ENCODE peak calls at places on chromosome 17, in ten cellular contexts. U is B cell, F is glutamatergic neuron, X is foreskin fibroblast, T is GM13977, H is H9, S is astrocyte of the cerebellum, P is mucosa of descending colon, V is dorsolateral prefrontal cortex, A is nephron progenitor cell. Z is an unnamed sample.
A peak's percentile ranks its signal among the peaks of the same experiment; 100 is the strongest.

GRCh38 chr17:76462556-76463290 is 4.7 kb upstream of the AANAT start:
- DNase-seq in U (no peak), F (no peak), X (no peak), T (no peak), H (no peak), S (no peak), P (peak; percentile 41), V (no peak), A (no peak), Z (no peak)

GRCh38 chr17:68019336-68019674 is 16.2 kb upstream of the KPNA2 start:
- DNase-seq in U (no peak), F (no peak), X (no peak), T (no peak), H (no peak), S (no peak), P (no peak), V (no peak), A (no peak), Z (no peak)

GRCh38 chr17:80959330-80960036 is 32.2 kb upstream of the CHMP6 start:
- DNase-seq in U (no peak), F (peak; percentile 29), X (peak; percentile 62), T (no peak), H (no peak), S (peak; percentile 56), P (peak; percentile 77), V (peak; percentile 60), A (no peak), Z (no peak)

GRCh38 chr17:48631693-48632578 is 5.8 kb upstream of the HOXB9 start:
- DNase-seq in U (no peak), F (no peak), X (no peak), T (peak; percentile 82), H (peak; percentile 30), S (no peak), P (no peak), V (no peak), A (peak; percentile 20), Z (no peak)

GRCh38 chr17:67221062-67221998 is 23.7 kb downstream of the HELZ start:
- DNase-seq in U (no peak), F (peak; percentile 30), X (no peak), T (peak; percentile 34), H (no peak), S (peak; percentile 33), P (no peak), V (no peak), A (peak; percentile 7), Z (no peak)

GRCh38 chr17:31394544-31394943 is 3.1 kb downstream of the RAB11FIP4 start:
- DNase-seq in U (no peak), F (no peak), X (peak; percentile 65), T (peak; percentile 67), H (peak; percentile 85), S (peak; percentile 72), P (no peak), V (peak; percentile 63), A (peak; percentile 94), Z (peak; percentile 76)

GRCh38 chr17:62778990-62779681 is 29.0 kb downstream of the MARCHF10 start:
- DNase-seq in U (no peak), F (no peak), X (peak; percentile 98), T (no peak), H (peak; percentile 63), S (peak; percentile 94), P (no peak), V (peak; percentile 34), A (no peak), Z (no peak)

GRCh38 chr17:40469805-40470675 is 26.8 kb downstream of the IGFBP4 start:
- DNase-seq in U (no peak), F (no peak), X (no peak), T (no peak), H (no peak), S (no peak), P (no peak), V (no peak), A (no peak), Z (no peak)

DNA sequence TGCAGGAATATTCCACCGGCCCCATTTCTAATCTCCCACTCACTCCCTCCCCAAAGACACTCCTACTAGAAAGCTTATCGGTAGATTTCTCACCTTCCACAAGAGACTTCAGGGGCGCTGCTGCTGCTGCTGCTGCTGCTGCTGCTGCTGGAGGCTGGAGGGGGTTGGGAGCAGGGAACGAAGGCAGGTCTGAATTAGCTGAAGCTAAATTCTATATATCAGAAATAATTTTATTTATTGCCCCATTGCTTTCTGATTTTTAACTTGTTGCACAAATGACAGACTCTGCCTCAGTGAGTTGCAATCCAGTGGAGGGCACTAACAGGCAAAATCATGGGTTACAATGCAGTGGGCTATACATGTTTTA is 25.8 kb upstream of the HLF start:
- DNase-seq in U (no peak), F (peak; percentile 25), X (no peak), T (peak; percentile 38), H (peak; percentile 64), S (no peak), P (no peak), V (no peak), A (peak; percentile 17), Z (no peak)
- TF ChIP-seq CTCF in U (no peak), F (no peak), X (no peak), T (no peak), H (peak; percentile 17), S (peak; percentile 3), P (no peak), V (no peak), A (no peak), Z (no peak)

DNA sequence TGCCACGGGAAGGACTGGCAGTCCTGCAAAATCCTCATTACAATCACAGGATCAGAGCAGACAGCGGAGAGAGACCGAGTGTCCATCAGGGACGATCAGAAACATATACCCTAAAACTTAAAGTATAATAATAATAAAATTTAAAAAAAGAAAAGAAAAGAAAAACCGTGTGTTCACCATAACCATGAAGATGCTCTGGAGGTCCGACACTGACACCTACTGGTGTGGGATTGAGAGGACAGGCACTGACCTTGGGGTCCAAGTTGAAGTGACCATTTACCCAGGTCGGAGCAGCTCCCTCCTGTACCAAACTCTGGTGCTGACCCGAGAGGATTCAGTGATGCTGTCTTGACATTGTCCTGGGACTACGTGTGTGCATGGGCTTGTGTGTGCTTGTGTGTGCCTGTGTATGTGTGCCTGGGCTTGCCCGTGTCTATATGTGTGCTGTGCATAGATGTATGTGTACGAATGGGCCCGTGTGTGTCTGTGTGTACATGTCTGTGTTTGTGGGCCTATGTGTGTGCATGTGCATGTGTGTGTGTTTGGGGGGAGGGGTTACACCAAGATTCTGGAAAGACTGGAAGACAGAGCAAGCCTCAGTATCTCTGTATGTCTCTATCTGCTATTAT is 10.0 kb upstream of the CD300LD start:
- DNase-seq in U (no peak), F (peak; percentile 66), X (peak; percentile 7), T (peak; percentile 59), H (peak; percentile 70), S (no peak), P (no peak), V (no peak), A (peak; percentile 58), Z (peak; percentile 54)
- TF ChIP-seq CTCF in U (peak; percentile 66), F (peak; percentile 79), X (peak; percentile 52), T (peak; percentile 76), H (peak; percentile 89), S (peak; percentile 62), P (peak; percentile 49), V (peak; percentile 61), A (peak; percentile 79), Z (peak; percentile 72)

GRCh38 chr17:50135316-50136095 is 5.5 kb upstream of the SAMD14 start:
- DNase-seq in U (no peak), F (no peak), X (no peak), T (no peak), H (no peak), S (no peak), P (no peak), V (no peak), A (no peak), Z (no peak)

GRCh38 chr17:50133028-50133768 is 3.2 kb upstream of the SAMD14 start:
- DNase-seq in U (no peak), F (peak; percentile 7), X (peak; percentile 36), T (no peak), H (peak; percentile 85), S (no peak), P (no peak), V (no peak), A (no peak), Z (no peak)

GRCh38 chr17:50133769-50134099 is 3.8 kb upstream of the SAMD14 start:
- DNase-seq in U (no peak), F (peak; percentile 57), X (no peak), T (no peak), H (no peak), S (no peak), P (no peak), V (no peak), A (peak; percentile 44), Z (no peak)

GRCh38 chr17:50136096-50136687 is 6.2 kb upstream of the SAMD14 start:
- DNase-seq in U (no peak), F (no peak), X (no peak), T (no peak), H (no peak), S (no peak), P (no peak), V (no peak), A (no peak), Z (no peak)

DNA sequence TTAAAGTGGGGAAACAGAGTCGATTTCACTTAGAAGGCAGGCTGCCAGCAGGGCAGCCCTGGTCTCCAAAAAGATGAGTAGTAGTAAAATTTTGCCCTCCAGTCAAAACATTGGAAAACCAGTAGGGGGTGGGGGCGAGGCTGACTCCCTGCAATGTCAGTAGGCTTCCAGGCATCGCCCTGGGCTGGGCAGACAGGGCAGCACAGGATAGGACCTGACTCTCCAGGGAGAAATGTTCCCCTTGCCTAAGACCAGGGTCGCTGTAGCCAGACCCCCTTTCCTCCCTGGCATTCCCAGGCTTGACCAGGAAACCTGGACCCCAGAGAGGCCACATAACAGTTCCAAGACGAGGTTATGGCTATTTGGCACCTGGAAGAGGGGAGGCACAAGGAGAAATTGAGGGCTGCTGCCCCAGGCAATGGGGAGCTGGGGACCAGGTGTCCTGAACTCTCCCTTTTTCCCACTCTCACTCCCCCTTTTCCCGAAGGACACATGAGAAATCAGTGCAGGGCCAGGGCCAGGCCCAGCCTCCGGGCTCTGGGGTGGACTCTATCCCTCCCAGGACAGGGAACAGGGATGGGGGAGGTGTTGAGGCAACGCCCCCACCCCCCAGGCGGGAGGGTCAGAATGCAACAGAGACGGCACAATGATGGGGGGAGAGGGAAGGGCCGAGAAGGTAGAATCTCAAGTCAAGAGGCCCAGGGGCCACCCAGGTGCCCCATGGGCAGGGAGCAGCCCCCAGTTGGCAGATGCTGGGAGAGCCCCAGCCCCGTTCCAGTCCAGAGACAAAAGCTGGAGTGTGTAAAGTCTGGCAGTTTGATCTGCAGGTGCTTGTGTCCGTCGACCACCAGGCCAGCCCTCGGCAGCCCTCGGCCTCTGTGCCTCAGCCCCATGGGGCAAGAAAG is 4.5 kb upstream of the SAMD14 start:
- DNase-seq in U (no peak), F (no peak), X (no peak), T (no peak), H (no peak), S (no peak), P (no peak), V (no peak), A (no peak), Z (no peak)
- TF ChIP-seq CTCF in U (no peak), F (no peak), X (no peak), T (no peak), H (no peak), S (peak; percentile 10), P (no peak), V (no peak), A (no peak), Z (no peak)

GRCh38 chr17:15076991-15077663 is 188.0 kb downstream of the PMP22 start:
- DNase-seq in U (no peak), F (no peak), X (no peak), T (no peak), H (no peak), S (no peak), P (no peak), V (no peak), A (no peak), Z (no peak)

GRCh38 chr17:15086776-15087175 is 178.3 kb downstream of the PMP22 start:
- DNase-seq in U (no peak), F (no peak), X (no peak), T (no peak), H (no peak), S (no peak), P (no peak), V (no peak), A (no peak), Z (no peak)

GRCh38 chr17:15083225-15083624 is 181.9 kb downstream of the PMP22 start:
- DNase-seq in U (no peak), F (no peak), X (no peak), T (no peak), H (no peak), S (no peak), P (no peak), V (no peak), A (peak; percentile 21), Z (no peak)

DNA sequence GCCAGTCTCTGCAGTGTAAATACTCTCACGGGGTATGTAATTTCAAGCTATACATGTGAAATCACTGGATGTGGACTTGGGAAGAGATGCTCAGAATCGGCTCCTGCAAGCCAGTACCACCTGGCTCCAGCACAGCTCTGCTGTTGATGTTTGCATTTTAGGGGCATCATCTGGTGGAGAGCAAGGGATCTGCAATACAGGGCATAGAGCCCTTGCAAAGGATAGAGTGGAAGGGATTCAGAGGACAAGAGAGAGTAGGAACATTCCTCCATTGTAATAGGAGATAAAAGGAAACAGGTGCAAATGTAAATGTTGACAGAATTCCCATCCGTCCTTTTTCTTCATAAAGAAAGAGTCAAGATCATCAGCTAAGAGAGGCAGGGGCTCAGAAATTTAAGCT is 184.1 kb downstream of the PMP22 start:
- DNase-seq in U (no peak), F (no peak), X (no peak), T (no peak), H (no peak), S (no peak), P (no peak), V (no peak), A (no peak), Z (no peak)
- TF ChIP-seq CTCF in U (no peak), F (no peak), X (no peak), T (no peak), H (peak; percentile 35), S (no peak), P (no peak), V (no peak), A (no peak), Z (no peak)

Z was measured in neural crest cell.